ENCODE peak calls at places on chromosomes 1 and 21, in ten cellular contexts. One of them, this sample, is unnamed.

GRCh38 chr1:187013582-187014200 is 184.9 kb downstream of the PLA2G4A start:
- DNase-seq in K562: no peak
- DNase-seq in fibroblast of lung: no peak
- DNase-seq in A549: no peak
- DNase-seq in astrocyte: no peak
- DNase-seq in HepG2: no peak
- DNase-seq in neural progenitor cell: no peak
- DNase-seq in osteoblast: no peak
- DNase-seq in HCT116: no peak
- DNase-seq in OCI-LY7: no peak
- DNase-seq in this sample: no peak

GRCh38 chr1:113147073-113147625 is 74.2 kb downstream of the LRIG2 start:
- DNase-seq in OCI-LY7: no peak
- DNase-seq in neural progenitor cell: peak
- DNase-seq in osteoblast: no peak
- DNase-seq in HCT116: no peak
- DNase-seq in fibroblast of lung: no peak
- DNase-seq in A549: no peak
- DNase-seq in K562: no peak
- DNase-seq in astrocyte: no peak
- DNase-seq in HepG2: no peak
- DNase-seq in this sample: no peak

GRCh38 chr1:189673223-189673622 is 804.4 kb downstream of the BRINP3 start:
- DNase-seq in astrocyte: no peak
- DNase-seq in OCI-LY7: no peak
- DNase-seq in A549: peak
- DNase-seq in K562: no peak
- DNase-seq in fibroblast of lung: no peak
- DNase-seq in neural progenitor cell: no peak
- DNase-seq in HCT116: no peak
- DNase-seq in osteoblast: no peak
- DNase-seq in HepG2: no peak
- DNase-seq in this sample: no peak

GRCh38 chr1:10632691-10633090 is 157.9 kb downstream of the PEX14 start:
- DNase-seq in HCT116: no peak
- DNase-seq in fibroblast of lung: no peak
- DNase-seq in K562: no peak
- DNase-seq in HepG2: no peak
- DNase-seq in OCI-LY7: no peak
- DNase-seq in A549: no peak
- DNase-seq in astrocyte: no peak
- DNase-seq in osteoblast: peak
- DNase-seq in neural progenitor cell: peak
- DNase-seq in this sample: no peak

GRCh38 chr1:45304311-45305081 is 22.2 kb upstream of the HPDL start:
- DNase-seq in K562: peak
- DNase-seq in OCI-LY7: peak
- DNase-seq in fibroblast of lung: peak
- DNase-seq in HCT116: no peak
- DNase-seq in astrocyte: no peak
- DNase-seq in osteoblast: peak
- DNase-seq in HepG2: peak
- DNase-seq in neural progenitor cell: peak
- DNase-seq in A549: no peak
- DNase-seq in this sample: no peak

GRCh38 chr1:231731262-231731661 is 104.7 kb downstream of the DISC1 start:
- DNase-seq in A549: no peak
- DNase-seq in astrocyte: no peak
- DNase-seq in K562: no peak
- DNase-seq in neural progenitor cell: no peak
- DNase-seq in OCI-LY7: no peak
- DNase-seq in HCT116: no peak
- DNase-seq in HepG2: no peak
- DNase-seq in osteoblast: no peak
- DNase-seq in fibroblast of lung: no peak
- DNase-seq in this sample: peak

GRCh38 chr1:7589080-7589735 is 181.9 kb upstream of the VAMP3 start:
- DNase-seq in K562: no peak
- DNase-seq in osteoblast: peak
- DNase-seq in neural progenitor cell: no peak
- DNase-seq in OCI-LY7: no peak
- DNase-seq in HCT116: no peak
- DNase-seq in astrocyte: no peak
- DNase-seq in HepG2: no peak
- DNase-seq in A549: no peak
- DNase-seq in fibroblast of lung: no peak
- DNase-seq in this sample: no peak

GRCh38 chr1:82919828-82920227 is 1079.1 kb downstream of the TTLL7 start:
- DNase-seq in K562: no peak
- DNase-seq in fibroblast of lung: no peak
- DNase-seq in OCI-LY7: no peak
- DNase-seq in astrocyte: no peak
- DNase-seq in HepG2: no peak
- DNase-seq in neural progenitor cell: no peak
- DNase-seq in A549: no peak
- DNase-seq in HCT116: no peak
- DNase-seq in osteoblast: no peak
- DNase-seq in this sample: no peak

GRCh38 chr21:34886554-34887385 is 162.3 kb downstream of the RUNX1 start:
- DNase-seq in K562: peak
- DNase-seq in HCT116: no peak
- DNase-seq in HepG2: no peak
- DNase-seq in osteoblast: peak
- DNase-seq in A549: no peak
- DNase-seq in fibroblast of lung: no peak
- DNase-seq in neural progenitor cell: peak
- DNase-seq in OCI-LY7: no peak
- DNase-seq in astrocyte: no peak
- DNase-seq in this sample: peak

GRCh38 chr1:51998701-51999100 is 8.2 kb upstream of the RAB3B start:
- DNase-seq in K562: peak
- DNase-seq in osteoblast: no peak
- DNase-seq in astrocyte: no peak
- DNase-seq in HCT116: no peak
- DNase-seq in fibroblast of lung: no peak
- DNase-seq in OCI-LY7: no peak
- DNase-seq in HepG2: no peak
- DNase-seq in A549: no peak
- DNase-seq in neural progenitor cell: no peak
- DNase-seq in this sample: no peak

GRCh38 chr1:24018611-24019580 is 38.8 kb upstream of the SRSF10 start:
- DNase-seq in neural progenitor cell: peak
- DNase-seq in HCT116: peak
- DNase-seq in K562: peak
- DNase-seq in A549: peak
- DNase-seq in osteoblast: peak
- DNase-seq in astrocyte: peak
- DNase-seq in fibroblast of lung: peak
- DNase-seq in OCI-LY7: no peak
- DNase-seq in HepG2: peak
- DNase-seq in this sample: peak

DNA sequence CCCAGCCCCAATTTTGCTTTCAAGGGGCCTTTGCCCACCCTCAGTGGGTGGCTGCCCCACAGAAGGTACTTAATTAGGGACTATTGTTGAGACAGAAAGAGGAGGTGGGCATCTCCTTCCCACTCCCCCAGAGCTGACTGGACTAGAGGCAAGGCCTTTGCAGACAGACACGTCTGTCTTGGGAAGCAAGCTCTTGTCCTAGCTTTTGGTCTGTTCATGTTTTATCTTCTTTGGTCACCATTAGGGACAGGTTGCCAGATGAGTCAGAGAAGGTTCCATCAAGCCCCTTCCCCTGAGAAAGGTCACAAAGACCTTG is 27.7 kb downstream of the PTAFR start:
- DNase-seq in neural progenitor cell: no peak
- DNase-seq in K562: peak
- DNase-seq in A549: no peak
- DNase-seq in HCT116: no peak
- DNase-seq in osteoblast: no peak
- DNase-seq in astrocyte: no peak
- DNase-seq in fibroblast of lung: no peak
- DNase-seq in HepG2: no peak
- DNase-seq in OCI-LY7: no peak
- DNase-seq in this sample: no peak
- H3K4me2 ChIP-seq in neural progenitor cell: no peak
- H3K4me2 ChIP-seq in K562: peak
- H3K4me2 ChIP-seq in A549: no peak
- H3K4me2 ChIP-seq in HCT116: no peak
- H3K4me2 ChIP-seq in osteoblast: no peak
- H3K4me2 ChIP-seq in astrocyte: no peak
- H3K4me2 ChIP-seq in fibroblast of lung: no peak
- H3K4me2 ChIP-seq in HepG2: no peak
- H3K4me2 ChIP-seq in OCI-LY7: peak
- H3K4me2 ChIP-seq in this sample: no peak

GRCh38 chr1:32186491-32186890 is 7.0 kb downstream of the TXLNA start:
- DNase-seq in fibroblast of lung: no peak
- DNase-seq in osteoblast: no peak
- DNase-seq in astrocyte: no peak
- DNase-seq in A549: no peak
- DNase-seq in HCT116: no peak
- DNase-seq in neural progenitor cell: no peak
- DNase-seq in OCI-LY7: no peak
- DNase-seq in HepG2: no peak
- DNase-seq in K562: no peak
- DNase-seq in this sample: no peak
- H3K4me2 ChIP-seq in fibroblast of lung: no peak
- H3K4me2 ChIP-seq in osteoblast: no peak
- H3K4me2 ChIP-seq in astrocyte: peak
- H3K4me2 ChIP-seq in A549: no peak
- H3K4me2 ChIP-seq in HCT116: no peak
- H3K4me2 ChIP-seq in neural progenitor cell: no peak
- H3K4me2 ChIP-seq in OCI-LY7: no peak
- H3K4me2 ChIP-seq in HepG2: peak
- H3K4me2 ChIP-seq in K562: no peak
- H3K4me2 ChIP-seq in this sample: no peak

GRCh38 chr1:86769065-86769464 is 64.7 kb downstream of the SH3GLB1 start:
- DNase-seq in A549: no peak
- DNase-seq in HepG2: no peak
- DNase-seq in fibroblast of lung: no peak
- DNase-seq in HCT116: no peak
- DNase-seq in astrocyte: no peak
- DNase-seq in neural progenitor cell: no peak
- DNase-seq in osteoblast: no peak
- DNase-seq in OCI-LY7: no peak
- DNase-seq in K562: no peak
- DNase-seq in this sample: no peak

GRCh38 chr1:86764523-86764922 is 60.1 kb downstream of the SH3GLB1 start:
- DNase-seq in K562: no peak
- DNase-seq in neural progenitor cell: no peak
- DNase-seq in osteoblast: no peak
- DNase-seq in HepG2: no peak
- DNase-seq in HCT116: no peak
- DNase-seq in OCI-LY7: no peak
- DNase-seq in astrocyte: no peak
- DNase-seq in A549: no peak
- DNase-seq in fibroblast of lung: no peak
- DNase-seq in this sample: no peak

GRCh38 chr1:86762336-86762735 is 58.0 kb downstream of the SH3GLB1 start:
- DNase-seq in HCT116: no peak
- DNase-seq in neural progenitor cell: no peak
- DNase-seq in A549: no peak
- DNase-seq in HepG2: no peak
- DNase-seq in OCI-LY7: no peak
- DNase-seq in astrocyte: no peak
- DNase-seq in fibroblast of lung: no peak
- DNase-seq in K562: no peak
- DNase-seq in osteoblast: no peak
- DNase-seq in this sample: no peak

GRCh38 chr1:86765073-86765472 is 60.7 kb downstream of the SH3GLB1 start:
- DNase-seq in OCI-LY7: no peak
- DNase-seq in K562: peak
- DNase-seq in osteoblast: no peak
- DNase-seq in fibroblast of lung: no peak
- DNase-seq in HepG2: no peak
- DNase-seq in neural progenitor cell: peak
- DNase-seq in astrocyte: no peak
- DNase-seq in HCT116: no peak
- DNase-seq in A549: no peak
- DNase-seq in this sample: no peak

GRCh38 chr1:86765674-86766073 is 61.3 kb downstream of the SH3GLB1 start:
- DNase-seq in fibroblast of lung: no peak
- DNase-seq in OCI-LY7: no peak
- DNase-seq in osteoblast: no peak
- DNase-seq in A549: no peak
- DNase-seq in HepG2: no peak
- DNase-seq in HCT116: no peak
- DNase-seq in astrocyte: no peak
- DNase-seq in K562: no peak
- DNase-seq in neural progenitor cell: no peak
- DNase-seq in this sample: no peak
- H3K4me2 ChIP-seq in fibroblast of lung: no peak
- H3K4me2 ChIP-seq in OCI-LY7: no peak
- H3K4me2 ChIP-seq in osteoblast: no peak
- H3K4me2 ChIP-seq in A549: no peak
- H3K4me2 ChIP-seq in HepG2: no peak
- H3K4me2 ChIP-seq in HCT116: no peak
- H3K4me2 ChIP-seq in astrocyte: no peak
- H3K4me2 ChIP-seq in K562: no peak
- H3K4me2 ChIP-seq in neural progenitor cell: no peak
- H3K4me2 ChIP-seq in this sample: no peak

GRCh38 chr1:234980224-234980656 is 148.4 kb downstream of the TOMM20 start:
- DNase-seq in astrocyte: peak
- DNase-seq in HepG2: no peak
- DNase-seq in OCI-LY7: no peak
- DNase-seq in osteoblast: peak
- DNase-seq in fibroblast of lung: peak
- DNase-seq in neural progenitor cell: no peak
- DNase-seq in K562: no peak
- DNase-seq in A549: no peak
- DNase-seq in HCT116: no peak
- DNase-seq in this sample: no peak

GRCh38 chr1:234980657-234981396 is 147.8 kb downstream of the TOMM20 start:
- DNase-seq in neural progenitor cell: no peak
- DNase-seq in HCT116: peak
- DNase-seq in astrocyte: peak
- DNase-seq in fibroblast of lung: peak
- DNase-seq in osteoblast: peak
- DNase-seq in OCI-LY7: peak
- DNase-seq in A549: peak
- DNase-seq in HepG2: peak
- DNase-seq in K562: peak
- DNase-seq in this sample: no peak

GRCh38 chr1:234983554-234983911 is 145.1 kb downstream of the TOMM20 start:
- DNase-seq in fibroblast of lung: no peak
- DNase-seq in K562: no peak
- DNase-seq in HepG2: no peak
- DNase-seq in HCT116: no peak
- DNase-seq in A549: no peak
- DNase-seq in osteoblast: no peak
- DNase-seq in astrocyte: no peak
- DNase-seq in OCI-LY7: no peak
- DNase-seq in neural progenitor cell: no peak
- DNase-seq in this sample: no peak

GRCh38 chr1:234979316-234980223 is 149.1 kb downstream of the TOMM20 start:
- DNase-seq in HCT116: no peak
- DNase-seq in fibroblast of lung: no peak
- DNase-seq in OCI-LY7: peak
- DNase-seq in osteoblast: no peak
- DNase-seq in HepG2: no peak
- DNase-seq in neural progenitor cell: no peak
- DNase-seq in astrocyte: no peak
- DNase-seq in K562: no peak
- DNase-seq in A549: no peak
- DNase-seq in this sample: no peak

GRCh38 chr1:234981758-234982157 is 146.9 kb downstream of the TOMM20 start:
- DNase-seq in A549: no peak
- DNase-seq in neural progenitor cell: no peak
- DNase-seq in astrocyte: no peak
- DNase-seq in fibroblast of lung: no peak
- DNase-seq in K562: no peak
- DNase-seq in OCI-LY7: no peak
- DNase-seq in osteoblast: no peak
- DNase-seq in HepG2: no peak
- DNase-seq in HCT116: no peak
- DNase-seq in this sample: no peak
- H3K4me2 ChIP-seq in A549: no peak
- H3K4me2 ChIP-seq in neural progenitor cell: no peak
- H3K4me2 ChIP-seq in astrocyte: no peak
- H3K4me2 ChIP-seq in fibroblast of lung: no peak
- H3K4me2 ChIP-seq in K562: no peak
- H3K4me2 ChIP-seq in OCI-LY7: no peak
- H3K4me2 ChIP-seq in osteoblast: no peak
- H3K4me2 ChIP-seq in HepG2: no peak
- H3K4me2 ChIP-seq in HCT116: peak
- H3K4me2 ChIP-seq in this sample: no peak

This sample was measured in mesendoderm.